ENCODE peak calls at places on chromosomes 3 and 15, in seven cellular contexts. One of them, this sample, is unnamed.

GRCh38 chr3:43503067-43503728 is 118.6 kb downstream of the ANO10 start:
- DNase-seq in Panc1: no peak
- DNase-seq in cardiac muscle cell: peak; percentile 40
- DNase-seq in esophagus muscularis mucosa: no peak
- DNase-seq in hepatocyte: peak; percentile 50
- DNase-seq in thoracic aorta: no peak
- DNase-seq in lung: no peak
- DNase-seq in this sample: no peak

GRCh38 chr15:68085052-68085451 is 30.9 kb downstream of the PIAS1 start:
- DNase-seq in Panc1: no peak
- DNase-seq in cardiac muscle cell: no peak
- DNase-seq in esophagus muscularis mucosa: no peak
- DNase-seq in hepatocyte: no peak
- DNase-seq in thoracic aorta: no peak
- DNase-seq in lung: no peak
- DNase-seq in this sample: no peak

GRCh38 chr15:99711685-99712084 is 21.6 kb downstream of the LYSMD4 start:
- DNase-seq in Panc1: no peak
- DNase-seq in cardiac muscle cell: no peak
- DNase-seq in esophagus muscularis mucosa: no peak
- DNase-seq in hepatocyte: no peak
- DNase-seq in thoracic aorta: no peak
- DNase-seq in lung: no peak
- DNase-seq in this sample: no peak

GRCh38 chr3:50294492-50295403 is 2.5 kb upstream of the IFRD2 start:
- DNase-seq in Panc1: no peak
- DNase-seq in cardiac muscle cell: no peak
- DNase-seq in esophagus muscularis mucosa: no peak
- DNase-seq in hepatocyte: no peak
- DNase-seq in thoracic aorta: no peak
- DNase-seq in lung: no peak
- DNase-seq in this sample: no peak

GRCh38 chr3:29215948-29216347 is 64.9 kb upstream of the RBMS3 start:
- DNase-seq in Panc1: no peak
- DNase-seq in cardiac muscle cell: no peak
- DNase-seq in esophagus muscularis mucosa: no peak
- DNase-seq in hepatocyte: no peak
- DNase-seq in thoracic aorta: no peak
- DNase-seq in lung: no peak
- DNase-seq in this sample: no peak

GRCh38 chr3:72340476-72341379 is 507.5 kb downstream of the SHQ1 start:
- DNase-seq in Panc1: no peak
- DNase-seq in cardiac muscle cell: no peak
- DNase-seq in esophagus muscularis mucosa: no peak
- DNase-seq in hepatocyte: no peak
- DNase-seq in thoracic aorta: no peak
- DNase-seq in lung: no peak
- DNase-seq in this sample: no peak

GRCh38 chr15:67765706-67766105 is 59.6 kb upstream of the SKOR1 start:
- DNase-seq in Panc1: no peak
- DNase-seq in cardiac muscle cell: no peak
- DNase-seq in esophagus muscularis mucosa: no peak
- DNase-seq in hepatocyte: no peak
- DNase-seq in thoracic aorta: no peak
- DNase-seq in lung: no peak
- DNase-seq in this sample: no peak

GRCh38 chr15:63041402-63041977 is 1.1 kb upstream of the TPM1 start:
- DNase-seq in Panc1: no peak
- DNase-seq in cardiac muscle cell: peak; percentile 43
- DNase-seq in esophagus muscularis mucosa: no peak
- DNase-seq in hepatocyte: no peak
- DNase-seq in thoracic aorta: no peak
- DNase-seq in lung: no peak
- DNase-seq in this sample: no peak

GRCh38 chr15:28917791-28918140 is 32.0 kb downstream of the APBA2 start:
- DNase-seq in Panc1: no peak
- DNase-seq in cardiac muscle cell: no peak
- DNase-seq in esophagus muscularis mucosa: no peak
- DNase-seq in hepatocyte: no peak
- DNase-seq in thoracic aorta: no peak
- DNase-seq in lung: no peak
- DNase-seq in this sample: no peak

GRCh38 chr3:101964861-101965260 is 115.5 kb downstream of the NFKBIZ start:
- DNase-seq in Panc1: no peak
- DNase-seq in cardiac muscle cell: no peak
- DNase-seq in esophagus muscularis mucosa: no peak
- DNase-seq in hepatocyte: no peak
- DNase-seq in thoracic aorta: no peak
- DNase-seq in lung: no peak
- DNase-seq in this sample: no peak

GRCh38 chr3:120552184-120553020 is 43.7 kb upstream of the NDUFB4 start:
- DNase-seq in Panc1: no peak
- DNase-seq in cardiac muscle cell: no peak
- DNase-seq in esophagus muscularis mucosa: peak; percentile 66
- DNase-seq in hepatocyte: no peak
- DNase-seq in thoracic aorta: no peak
- DNase-seq in lung: no peak
- DNase-seq in this sample: no peak

GRCh38 chr3:25033407-25034029 is 394.5 kb upstream of the RARB start:
- DNase-seq in Panc1: peak; percentile 20
- DNase-seq in cardiac muscle cell: peak; percentile 69
- DNase-seq in esophagus muscularis mucosa: no peak
- DNase-seq in hepatocyte: peak; percentile 67
- DNase-seq in thoracic aorta: no peak
- DNase-seq in lung: peak; percentile 53
- DNase-seq in this sample: no peak

GRCh38 chr3:10910367-10910766 is 82.2 kb upstream of the SLC6A1 start:
- DNase-seq in Panc1: no peak
- DNase-seq in cardiac muscle cell: no peak
- DNase-seq in esophagus muscularis mucosa: no peak
- DNase-seq in hepatocyte: no peak
- DNase-seq in thoracic aorta: no peak
- DNase-seq in lung: no peak
- DNase-seq in this sample: no peak

GRCh38 chr3:186815490-186815889 is 9.2 kb upstream of the RFC4 start:
- DNase-seq in Panc1: no peak
- DNase-seq in cardiac muscle cell: no peak
- DNase-seq in esophagus muscularis mucosa: no peak
- DNase-seq in hepatocyte: no peak
- DNase-seq in thoracic aorta: no peak
- DNase-seq in lung: no peak
- DNase-seq in this sample: no peak

GRCh38 chr3:124985358-124985757 is 50.8 kb upstream of the MUC13 start:
- DNase-seq in Panc1: no peak
- DNase-seq in cardiac muscle cell: no peak
- DNase-seq in esophagus muscularis mucosa: no peak
- DNase-seq in hepatocyte: peak; percentile 40
- DNase-seq in thoracic aorta: no peak
- DNase-seq in lung: no peak
- DNase-seq in this sample: peak; percentile 74

GRCh38 chr3:181721369-181721768 is 9.6 kb downstream of the SOX2 start:
- DNase-seq in Panc1: no peak
- DNase-seq in cardiac muscle cell: no peak
- DNase-seq in esophagus muscularis mucosa: no peak
- DNase-seq in hepatocyte: no peak
- DNase-seq in thoracic aorta: no peak
- DNase-seq in lung: no peak
- DNase-seq in this sample: no peak

GRCh38 chr3:53570709-53571108 is 76.3 kb downstream of the CACNA1D start:
- DNase-seq in Panc1: peak; percentile 60
- DNase-seq in cardiac muscle cell: no peak
- DNase-seq in esophagus muscularis mucosa: no peak
- DNase-seq in hepatocyte: peak; percentile 54
- DNase-seq in thoracic aorta: no peak
- DNase-seq in lung: peak; percentile 79
- DNase-seq in this sample: no peak

GRCh38 chr15:49174902-49175301 is 4.9 kb downstream of the GALK2 start:
- DNase-seq in Panc1: no peak
- DNase-seq in cardiac muscle cell: no peak
- DNase-seq in esophagus muscularis mucosa: no peak
- DNase-seq in hepatocyte: no peak
- DNase-seq in thoracic aorta: no peak
- DNase-seq in lung: no peak
- DNase-seq in this sample: no peak

GRCh38 chr3:71172951-71173350 is 410.6 kb downstream of the FOXP1 start:
- DNase-seq in Panc1: no peak
- DNase-seq in cardiac muscle cell: no peak
- DNase-seq in esophagus muscularis mucosa: no peak
- DNase-seq in hepatocyte: peak; percentile 23
- DNase-seq in thoracic aorta: no peak
- DNase-seq in lung: no peak
- DNase-seq in this sample: no peak

GRCh38 chr3:51717947-51718346 is 11.1 kb downstream of the GRM2 start:
- DNase-seq in Panc1: no peak
- DNase-seq in cardiac muscle cell: no peak
- DNase-seq in esophagus muscularis mucosa: peak; percentile 83
- DNase-seq in hepatocyte: peak; percentile 2
- DNase-seq in thoracic aorta: no peak
- DNase-seq in lung: no peak
- DNase-seq in this sample: no peak

GRCh38 chr3:78659386-78659987 is 1108.3 kb downstream of the ROBO1 start:
- DNase-seq in Panc1: no peak
- DNase-seq in cardiac muscle cell: peak; percentile 57
- DNase-seq in esophagus muscularis mucosa: no peak
- DNase-seq in hepatocyte: peak; percentile 67
- DNase-seq in thoracic aorta: no peak
- DNase-seq in lung: no peak
- DNase-seq in this sample: no peak

DNA sequence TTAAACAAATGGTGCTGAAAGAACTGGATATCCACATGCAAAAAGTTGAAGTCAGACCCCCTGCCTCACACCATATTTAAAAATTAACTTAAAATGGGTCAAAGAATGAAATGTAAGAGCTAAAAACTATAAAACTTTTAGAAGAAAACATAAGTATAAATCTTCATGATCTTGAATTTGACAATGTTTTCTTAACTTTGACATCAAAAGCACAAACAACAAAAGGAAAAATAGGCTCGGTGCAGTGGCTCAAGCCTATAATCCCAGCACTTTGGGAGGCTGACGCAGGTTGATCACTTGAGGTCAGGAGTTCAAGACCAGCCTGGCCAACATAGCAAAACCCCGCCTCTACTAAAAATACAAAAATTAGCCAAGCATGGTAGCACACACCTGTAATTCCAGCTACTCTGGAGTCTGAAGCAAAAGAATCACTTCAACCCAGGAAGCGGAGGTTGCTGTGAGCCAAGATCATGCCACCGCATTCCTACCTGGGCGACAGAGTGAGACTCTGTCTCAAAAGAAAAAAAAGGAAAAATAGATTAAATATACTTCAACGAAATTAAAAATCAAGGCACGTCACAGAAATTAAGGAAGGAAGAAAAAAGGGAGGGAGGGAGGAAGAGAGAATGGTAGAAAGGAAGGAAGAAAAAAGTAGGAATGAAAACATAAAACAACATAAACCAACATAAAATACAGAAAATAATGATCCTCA is 1.5 kb downstream of the RAB27A start:
- DNase-seq in Panc1: no peak
- DNase-seq in cardiac muscle cell: no peak
- DNase-seq in esophagus muscularis mucosa: peak; percentile 26
- DNase-seq in hepatocyte: no peak
- DNase-seq in thoracic aorta: no peak
- DNase-seq in lung: no peak
- DNase-seq in this sample: no peak
- H3K4me1 ChIP-seq in Panc1: peaks cover 4% of the 10 kb centered on the region
- H3K4me1 ChIP-seq in cardiac muscle cell: peaks cover 19% of the 10 kb centered on the region
- H3K4me1 ChIP-seq in esophagus muscularis mucosa: peaks cover 36% of the 10 kb centered on the region
- H3K4me1 ChIP-seq in hepatocyte: peaks cover 6% of the 10 kb centered on the region
- H3K4me1 ChIP-seq in thoracic aorta: peaks cover 45% of the 10 kb centered on the region
- H3K4me1 ChIP-seq in lung: peaks cover 4% of the 10 kb centered on the region
- H3K4me1 ChIP-seq in this sample: no peaks in the 10 kb centered on the region

GRCh38 chr3:47002490-47003410 is 23.3 kb downstream of the NBEAL2 start:
- DNase-seq in Panc1: no peak
- DNase-seq in cardiac muscle cell: no peak
- DNase-seq in esophagus muscularis mucosa: no peak
- DNase-seq in hepatocyte: no peak
- DNase-seq in thoracic aorta: no peak
- DNase-seq in lung: no peak
- DNase-seq in this sample: no peak
- TF ChIP-seq CTCF in Panc1: no peak
- TF ChIP-seq CTCF in cardiac muscle cell: no peak
- TF ChIP-seq CTCF in esophagus muscularis mucosa: no peak
- TF ChIP-seq CTCF in hepatocyte: no peak
- TF ChIP-seq CTCF in thoracic aorta: no peak
- TF ChIP-seq CTCF in lung: no peak
- TF ChIP-seq CTCF in this sample: no peak

DNA sequence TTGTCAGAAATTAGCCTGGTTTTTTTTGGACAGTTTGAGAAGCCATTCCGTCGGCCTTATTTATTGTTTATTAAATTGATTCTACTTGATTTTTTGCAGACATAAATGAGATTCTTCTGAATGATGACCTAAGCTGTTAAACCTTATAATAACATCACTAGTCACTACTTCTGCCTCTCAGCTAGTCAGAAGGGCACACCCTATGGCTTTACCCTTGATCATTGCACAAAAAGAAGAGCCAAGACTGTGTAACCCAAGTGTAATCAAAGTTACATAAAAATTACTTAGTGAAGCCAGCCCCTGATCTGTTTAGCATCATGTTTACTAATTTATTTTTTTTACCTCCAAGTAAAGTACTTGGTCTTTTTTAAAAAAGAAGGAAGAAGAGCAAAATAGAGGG is 64.3 kb downstream of the CHL1 start:
- DNase-seq in Panc1: no peak
- DNase-seq in cardiac muscle cell: no peak
- DNase-seq in esophagus muscularis mucosa: no peak
- DNase-seq in hepatocyte: no peak
- DNase-seq in thoracic aorta: no peak
- DNase-seq in lung: no peak
- DNase-seq in this sample: no peak
- H3K9me3 ChIP-seq in Panc1: no peaks in the 10 kb centered on the region
- H3K9me3 ChIP-seq in cardiac muscle cell: no peaks in the 10 kb centered on the region
- H3K9me3 ChIP-seq in esophagus muscularis mucosa: no peaks in the 10 kb centered on the region
- H3K9me3 ChIP-seq in hepatocyte: no peaks in the 10 kb centered on the region
- H3K9me3 ChIP-seq in thoracic aorta: no peaks in the 10 kb centered on the region
- H3K9me3 ChIP-seq in lung: no peaks in the 10 kb centered on the region
- H3K9me3 ChIP-seq in this sample: no peaks in the 10 kb centered on the region

GRCh38 chr3:152289708-152290107 is 21.0 kb downstream of the MBNL1 start:
- DNase-seq in Panc1: no peak
- DNase-seq in cardiac muscle cell: no peak
- DNase-seq in esophagus muscularis mucosa: no peak
- DNase-seq in hepatocyte: no peak
- DNase-seq in thoracic aorta: no peak
- DNase-seq in lung: no peak
- DNase-seq in this sample: no peak

GRCh38 chr3:152291238-152291637 is 22.5 kb downstream of the MBNL1 start:
- DNase-seq in Panc1: no peak
- DNase-seq in cardiac muscle cell: no peak
- DNase-seq in esophagus muscularis mucosa: no peak
- DNase-seq in hepatocyte: no peak
- DNase-seq in thoracic aorta: no peak
- DNase-seq in lung: no peak
- DNase-seq in this sample: no peak

GRCh38 chr3:152292367-152292766 is 23.6 kb downstream of the MBNL1 start:
- DNase-seq in Panc1: no peak
- DNase-seq in cardiac muscle cell: no peak
- DNase-seq in esophagus muscularis mucosa: no peak
- DNase-seq in hepatocyte: no peak
- DNase-seq in thoracic aorta: no peak
- DNase-seq in lung: no peak
- DNase-seq in this sample: no peak

GRCh38 chr3:152291649-152292066 is 22.9 kb downstream of the MBNL1 start:
- DNase-seq in Panc1: no peak
- DNase-seq in cardiac muscle cell: no peak
- DNase-seq in esophagus muscularis mucosa: no peak
- DNase-seq in hepatocyte: no peak
- DNase-seq in thoracic aorta: no peak
- DNase-seq in lung: no peak
- DNase-seq in this sample: no peak

GRCh38 chr3:152290374-152290773 is 21.6 kb downstream of the MBNL1 start:
- DNase-seq in Panc1: no peak
- DNase-seq in cardiac muscle cell: no peak
- DNase-seq in esophagus muscularis mucosa: no peak
- DNase-seq in hepatocyte: no peak
- DNase-seq in thoracic aorta: no peak
- DNase-seq in lung: no peak
- DNase-seq in this sample: no peak
- H3K4me1 ChIP-seq in Panc1: peaks cover 21% of the 10 kb centered on the region
- H3K4me1 ChIP-seq in cardiac muscle cell: no peaks in the 10 kb centered on the region
- H3K4me1 ChIP-seq in esophagus muscularis mucosa: peaks cover 85% of the 10 kb centered on the region
- H3K4me1 ChIP-seq in hepatocyte: no peaks in the 10 kb centered on the region
- H3K4me1 ChIP-seq in thoracic aorta: peaks cover 81% of the 10 kb centered on the region
- H3K4me1 ChIP-seq in lung: peaks cover 3% of the 10 kb centered on the region
- H3K4me1 ChIP-seq in this sample: peaks cover 84% of the 10 kb centered on the region

This sample was measured in right atrium auricular region.